ENCODE peak calls at places on chromosomes 3 and 15, in seven cellular contexts. M is mesenchymal stem cell, K is tibial nerve, L is breast epithelium, R is bronchial epithelial cell, N is neuronal stem cell, X is pancreas. Y is an unnamed sample.
A peak's percentile ranks its signal among the peaks of the same experiment; 100 is the strongest.

GRCh38 chr3:44648564-44649229 is at the start of gene ZNF35:
- DNase-seq in M (peak; percentile 91), K (peak; percentile 21), L (peak; percentile 28), R (peak; percentile 78), N (peak; percentile 85), X (peak; percentile 69), Y (peak; percentile 95)

GRCh38 chr3:126525853-126526667 is 2.1 kb downstream of the CHST13 start:
- DNase-seq in M (no peak), K (no peak), L (no peak), R (no peak), N (no peak), X (no peak), Y (no peak)

GRCh38 chr3:104180906-104181305 is 1185.8 kb upstream of the ALCAM start:
- DNase-seq in M (no peak), K (no peak), L (no peak), R (no peak), N (no peak), X (no peak), Y (no peak)

GRCh38 chr15:71746719-71747118 is 63.6 kb upstream of the NR2E3 start:
- DNase-seq in M (no peak), K (no peak), L (peak; percentile 23), R (peak; percentile 81), N (no peak), X (no peak), Y (no peak)

GRCh38 chr3:170180107-170180951 is 1.2 kb downstream of the PHC3 start:
- DNase-seq in M (peak; percentile 65), K (no peak), L (no peak), R (peak; percentile 45), N (no peak), X (no peak), Y (no peak)

GRCh38 chr3:8536106-8537052 is 34.8 kb downstream of the LMCD1 start:
- DNase-seq in M (peak; percentile 55), K (no peak), L (no peak), R (no peak), N (no peak), X (no peak), Y (no peak)

GRCh38 chr3:123093696-123094095 is 26.9 kb downstream of the PDIA5 start:
- DNase-seq in M (no peak), K (no peak), L (no peak), R (no peak), N (no peak), X (no peak), Y (no peak)

GRCh38 chr3:13746385-13746784 is 133.5 kb downstream of the WNT7A start:
- DNase-seq in M (no peak), K (no peak), L (no peak), R (no peak), N (no peak), X (no peak), Y (no peak)

GRCh38 chr15:25542648-25543047 is 103.8 kb upstream of the UBE3A start:
- DNase-seq in M (no peak), K (no peak), L (no peak), R (no peak), N (no peak), X (no peak), Y (no peak)

GRCh38 chr15:50884583-50884982 is 23.9 kb upstream of the AP4E1 start:
- DNase-seq in M (peak; percentile 35), K (no peak), L (no peak), R (peak; percentile 88), N (no peak), X (no peak), Y (no peak)

GRCh38 chr3:36874351-36874874 is 70.4 kb downstream of the TRANK1 start:
- DNase-seq in M (no peak), K (no peak), L (no peak), R (no peak), N (no peak), X (no peak), Y (no peak)

GRCh38 chr15:89018235-89018634 is 70.0 kb upstream of the ABHD2 start:
- DNase-seq in M (no peak), K (peak; percentile 54), L (no peak), R (no peak), N (no peak), X (no peak), Y (no peak)

GRCh38 chr15:86865920-86866319 is 786.2 kb downstream of the AGBL1 start:
- DNase-seq in M (no peak), K (no peak), L (no peak), R (no peak), N (no peak), X (no peak), Y (no peak)

GRCh38 chr3:52196977-52197376 is 983 bp upstream of the ALAS1 start:
- DNase-seq in M (no peak), K (no peak), L (no peak), R (no peak), N (no peak), X (no peak), Y (no peak)

GRCh38 chr15:57335326-57336118 is 40.8 kb upstream of the CGNL1 start:
- DNase-seq in M (no peak), K (no peak), L (no peak), R (no peak), N (no peak), X (no peak), Y (no peak)

GRCh38 chr3:16795601-16796000 is 89.2 kb upstream of the PLCL2 start:
- DNase-seq in M (no peak), K (no peak), L (no peak), R (no peak), N (no peak), X (no peak), Y (no peak)

GRCh38 chr3:196793224-196793623 is 53.6 kb downstream of the PAK2 start:
- DNase-seq in M (peak; percentile 80), K (no peak), L (no peak), R (peak; percentile 95), N (no peak), X (no peak), Y (no peak)

GRCh38 chr3:120448707-120449650 is 1.8 kb downstream of the FSTL1 start:
- DNase-seq in M (peak; percentile 80), K (no peak), L (no peak), R (peak; percentile 76), N (no peak), X (no peak), Y (no peak)

GRCh38 chr3:14396293-14396692 is 6.1 kb upstream of the SLC6A6 start:
- DNase-seq in M (no peak), K (no peak), L (no peak), R (no peak), N (no peak), X (no peak), Y (no peak)

GRCh38 chr3:133882986-133883586 is 12.6 kb downstream of the RAB6B start:
- DNase-seq in M (no peak), K (no peak), L (no peak), R (no peak), N (no peak), X (no peak), Y (no peak)

GRCh38 chr15:66886241-66886675 is 179.1 kb upstream of the SMAD3 start:
- DNase-seq in M (no peak), K (no peak), L (no peak), R (no peak), N (no peak), X (no peak), Y (no peak)

GRCh38 chr3:169575381-169575780 is 88.1 kb downstream of the MECOM start:
- DNase-seq in M (peak; percentile 13), K (no peak), L (no peak), R (peak; percentile 92), N (no peak), X (no peak), Y (no peak)

GRCh38 chr15:89725064-89725463 is 26.0 kb downstream of the MESP1 start:
- DNase-seq in M (no peak), K (no peak), L (no peak), R (no peak), N (no peak), X (no peak), Y (no peak)

GRCh38 chr15:32657198-32657886 is 15.8 kb downstream of the SCG5 start:
- DNase-seq in M (no peak), K (no peak), L (peak; percentile 40), R (peak; percentile 84), N (no peak), X (peak; percentile 65), Y (no peak)

GRCh38 chr3:25493246-25493645 is 65.2 kb downstream of the RARB start:
- DNase-seq in M (no peak), K (no peak), L (no peak), R (no peak), N (no peak), X (no peak), Y (no peak)

GRCh38 chr3:114709102-114709501 is 415.3 kb downstream of the TIGIT start:
- DNase-seq in M (peak; percentile 7), K (no peak), L (no peak), R (peak; percentile 92), N (no peak), X (no peak), Y (no peak)

GRCh38 chr3:163924600-163924999 is 1153.7 kb downstream of the SI start:
- DNase-seq in M (no peak), K (no peak), L (no peak), R (no peak), N (no peak), X (no peak), Y (no peak)

GRCh38 chr3:124791142-124791541 is 60.9 kb downstream of the UMPS start:
- DNase-seq in M (peak; percentile 96), K (no peak), L (no peak), R (no peak), N (no peak), X (no peak), Y (no peak)
- H3K36me3 ChIP-seq in M (peaks cover 14% of the 10 kb centered on the region), K (no peaks in the 10 kb centered on the region), L (no peaks in the 10 kb centered on the region), R (peaks cover under 1% of the 10 kb centered on the region), N (peaks cover 19% of the 10 kb centered on the region), X (no peaks in the 10 kb centered on the region), Y (no peaks in the 10 kb centered on the region)

DNA sequence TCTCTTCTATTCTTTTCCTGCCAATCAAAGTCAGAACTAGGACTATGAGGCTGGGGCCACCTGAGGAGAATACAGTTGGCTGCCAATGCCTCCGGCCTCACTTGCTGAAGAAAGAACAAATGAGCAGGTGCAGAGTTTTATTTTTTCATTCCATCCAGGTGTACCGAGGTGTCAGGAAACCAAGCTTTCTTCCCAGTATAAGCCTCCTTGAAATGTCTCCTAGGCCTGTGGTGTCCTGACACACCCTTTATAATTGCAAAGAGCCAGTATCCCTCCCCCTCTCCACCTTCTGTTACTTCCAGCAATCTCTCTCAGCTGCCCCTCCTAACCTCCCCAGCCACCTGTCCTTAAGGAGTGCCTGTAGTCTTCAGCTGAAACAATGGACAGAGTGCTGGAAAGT is 127.9 kb downstream of the SLC9A9 start:
- DNase-seq in M (no peak), K (no peak), L (no peak), R (no peak), N (no peak), X (no peak), Y (peak; percentile 85)
- H3K36me3 ChIP-seq in M (no peaks in the 10 kb centered on the region), K (no peaks in the 10 kb centered on the region), L (no peaks in the 10 kb centered on the region), R (no peaks in the 10 kb centered on the region), N (no peaks in the 10 kb centered on the region), X (no peaks in the 10 kb centered on the region), Y (no peaks in the 10 kb centered on the region)

DNA sequence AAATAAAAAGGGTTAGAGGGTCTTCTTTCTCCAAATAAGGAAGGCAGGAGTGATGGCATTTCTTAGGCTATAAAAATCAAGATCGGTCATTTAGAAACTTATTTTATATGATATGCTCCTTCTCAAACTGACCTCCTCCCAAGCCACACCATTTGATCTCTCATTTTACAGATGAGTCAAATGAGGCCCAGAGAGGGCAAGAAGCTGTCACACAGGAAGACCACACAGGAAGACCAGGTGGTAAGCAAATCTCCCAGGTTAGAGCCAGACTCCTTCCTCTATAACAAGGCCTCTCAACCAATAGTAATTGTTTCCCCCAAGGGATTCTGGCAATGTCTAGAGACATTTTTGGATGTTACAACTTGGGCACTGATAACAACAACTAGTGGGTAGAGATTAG is 13.8 kb downstream of the TLE3 start:
- DNase-seq in M (no peak), K (no peak), L (no peak), R (no peak), N (no peak), X (no peak), Y (no peak)
- H3K36me3 ChIP-seq in M (peaks cover 42% of the 10 kb centered on the region), K (peaks cover 6% of the 10 kb centered on the region), L (peaks cover 5% of the 10 kb centered on the region), R (peaks cover 21% of the 10 kb centered on the region), N (peaks cover 5% of the 10 kb centered on the region), X (no peaks in the 10 kb centered on the region), Y (peaks cover 86% of the 10 kb centered on the region)

GRCh38 chr3:10088256-10088655 is 19.8 kb downstream of the FANCD2OS start:
- DNase-seq in M (no peak), K (no peak), L (no peak), R (no peak), N (no peak), X (no peak), Y (no peak)
- H3K36me3 ChIP-seq in M (no peaks in the 10 kb centered on the region), K (no peaks in the 10 kb centered on the region), L (no peaks in the 10 kb centered on the region), R (peaks cover 1% of the 10 kb centered on the region), N (peaks cover 23% of the 10 kb centered on the region), X (no peaks in the 10 kb centered on the region), Y (peaks cover 46% of the 10 kb centered on the region)